ENCODE peak calls at places on chromosomes 2 and 18, in five cellular contexts. A, U, K, T and I are unnamed samples.

GRCh38 chr18:22282311-22283235 is 113.2 kb downstream of the GATA6 start:
- DNase-seq in A (peak; percentile 74), U (peak; percentile 58), K (peak; percentile 97), T (no peak), I (peak; percentile 36)

GRCh38 chr2:229800997-229801754 is 86.8 kb upstream of the DNER start:
- DNase-seq in A (peak; percentile 76), U (peak; percentile 61), K (peak; percentile 66), T (peak; percentile 49), I (peak; percentile 35)

GRCh38 chr2:174835797-174836255 is 71.6 kb upstream of the CHRNA1 start:
- DNase-seq in A (peak; percentile 90), U (peak; percentile 94), K (peak; percentile 97), T (no peak), I (peak; percentile 24)

GRCh38 chr2:190190507-190190906 is 128.0 kb upstream of the MSTN start:
- DNase-seq in A (no peak), U (no peak), K (no peak), T (no peak), I (no peak)

GRCh38 chr2:236536727-236537398 is 32.8 kb upstream of the ACKR3 start:
- DNase-seq in A (no peak), U (no peak), K (no peak), T (no peak), I (no peak)

GRCh38 chr2:64875368-64875767 is 113.8 kb upstream of the SLC1A4 start:
- DNase-seq in A (no peak), U (no peak), K (no peak), T (no peak), I (no peak)

GRCh38 chr2:152309352-152310214 is 25.4 kb upstream of the FMNL2 start:
- DNase-seq in A (no peak), U (no peak), K (no peak), T (no peak), I (no peak)

GRCh38 chr2:121881038-121881437 is 125.6 kb downstream of the TSN start:
- DNase-seq in A (no peak), U (no peak), K (no peak), T (no peak), I (no peak)

GRCh38 chr2:5563411-5563810 is 128.8 kb upstream of the SOX11 start:
- DNase-seq in A (no peak), U (no peak), K (no peak), T (no peak), I (no peak)

GRCh38 chr2:11239718-11240462 is 84.6 kb downstream of the SLC66A3 start:
- DNase-seq in A (no peak), U (no peak), K (peak; percentile 52), T (no peak), I (no peak)

GRCh38 chr2:200615247-200615646 is 29.4 kb downstream of the AOX1 start:
- DNase-seq in A (no peak), U (no peak), K (peak; percentile 90), T (no peak), I (no peak)

GRCh38 chr2:83901322-83901721 is 557.8 kb downstream of the SUCLG1 start:
- DNase-seq in A (no peak), U (no peak), K (no peak), T (no peak), I (no peak)

GRCh38 chr2:20390524-20391123 is 40.0 kb upstream of the PUM2 start:
- DNase-seq in A (no peak), U (no peak), K (no peak), T (no peak), I (no peak)

GRCh38 chr2:8303322-8303832 is 378.5 kb upstream of the ID2 start:
- DNase-seq in A (peak; percentile 47), U (no peak), K (no peak), T (peak; percentile 67), I (no peak)